ENCODE peak calls at places on chromosomes 11 and 22, in four cellular contexts. Q, D, L and U are unnamed samples. For H3K4me1 and H3K36me3, the result is how much of the 10 kb centered on the place peaks cover.

GRCh38 chr11:129538323-129538722 is 162.7 kb downstream of the BARX2 start:
- DNase-seq in Q (no peak), D (no peak), L (no peak), U (no peak)

GRCh38 chr11:103631841-103632240 is 404.6 kb upstream of the DDI1 start:
- DNase-seq in Q (no peak), L (no peak), D (no peak), U (no peak)

GRCh38 chr11:80388536-80388935 is 947.7 kb upstream of the TENM4 start:
- DNase-seq in D (no peak), Q (no peak), L (no peak), U (no peak)

GRCh38 chr22:45504703-45505341 is 2.1 kb downstream of the FBLN1 start:
- DNase-seq in L (peak), Q (peak), D (peak), U (no peak)

GRCh38 chr11:127362754-127363153 is 362.2 kb upstream of the KIRREL3 start:
- DNase-seq in D (no peak), Q (no peak), L (no peak), U (no peak)

GRCh38 chr11:35115688-35116030 is 23.3 kb upstream of the CD44 start:
- DNase-seq in Q (no peak), L (no peak), D (no peak), U (no peak)

GRCh38 chr11:26950260-26950719 is 43.6 kb upstream of the FIBIN start:
- DNase-seq in L (peak), D (no peak), Q (no peak), U (peak)

GRCh38 chr11:121112498-121113455 is 11.7 kb downstream of the TECTA start:
- DNase-seq in Q (no peak), L (peak), D (peak), U (peak)

GRCh38 chr11:39304586-39304985 is 2154.9 kb downstream of the LRRC4C start:
- DNase-seq in D (no peak), L (no peak), Q (no peak), U (no peak)

GRCh38 chr11:34335331-34335730 is 22.5 kb downstream of the ABTB2 start:
- DNase-seq in Q (no peak), L (no peak), D (no peak), U (no peak)

GRCh38 chr22:34414467-34415440 is 494.5 kb upstream of the LARGE1 start:
- DNase-seq in Q (peak), L (no peak), D (no peak), U (no peak)

GRCh38 chr22:49574861-49575702 is 252.6 kb downstream of the BRD1 start:
- DNase-seq in D (peak), Q (peak), L (no peak), U (no peak)

GRCh38 chr11:29173660-29174062 is 843.2 kb downstream of the KCNA4 start:
- DNase-seq in D (no peak), L (peak), Q (no peak), U (no peak)

GRCh38 chr11:112523917-112524316 is 263.3 kb upstream of the PLET1 start:
- DNase-seq in Q (no peak), D (no peak), L (no peak), U (no peak)

GRCh38 chr11:65580031-65580692 is 4.3 kb downstream of the EHBP1L1 start:
- DNase-seq in Q (no peak), D (no peak), L (no peak), U (no peak)

DNA sequence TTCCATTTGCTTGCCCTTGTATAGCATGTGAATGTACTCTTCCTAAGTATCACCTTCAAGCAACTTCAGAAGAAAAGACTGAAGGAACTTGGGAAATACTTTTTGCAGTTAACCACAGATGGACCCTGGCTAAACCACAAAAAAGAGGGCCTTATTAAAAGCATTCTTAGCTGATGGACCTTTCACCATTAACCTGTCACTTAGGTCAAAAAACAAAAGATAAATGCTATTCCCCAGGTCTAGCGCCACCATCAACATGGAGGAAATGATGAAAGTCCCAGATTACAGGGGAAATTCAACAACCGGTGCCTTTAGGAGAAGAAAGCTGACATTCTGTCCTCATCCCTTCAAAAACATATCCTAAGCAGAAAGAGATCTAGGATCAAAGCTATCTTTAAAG is 29.5 kb downstream of the STK33 start:
- DNase-seq in Q (no peak), D (no peak), L (no peak), U (no peak)
- H3K4me3 ChIP-seq in Q (no peak), D (no peak), L (no peak), U (no peak)

DNA sequence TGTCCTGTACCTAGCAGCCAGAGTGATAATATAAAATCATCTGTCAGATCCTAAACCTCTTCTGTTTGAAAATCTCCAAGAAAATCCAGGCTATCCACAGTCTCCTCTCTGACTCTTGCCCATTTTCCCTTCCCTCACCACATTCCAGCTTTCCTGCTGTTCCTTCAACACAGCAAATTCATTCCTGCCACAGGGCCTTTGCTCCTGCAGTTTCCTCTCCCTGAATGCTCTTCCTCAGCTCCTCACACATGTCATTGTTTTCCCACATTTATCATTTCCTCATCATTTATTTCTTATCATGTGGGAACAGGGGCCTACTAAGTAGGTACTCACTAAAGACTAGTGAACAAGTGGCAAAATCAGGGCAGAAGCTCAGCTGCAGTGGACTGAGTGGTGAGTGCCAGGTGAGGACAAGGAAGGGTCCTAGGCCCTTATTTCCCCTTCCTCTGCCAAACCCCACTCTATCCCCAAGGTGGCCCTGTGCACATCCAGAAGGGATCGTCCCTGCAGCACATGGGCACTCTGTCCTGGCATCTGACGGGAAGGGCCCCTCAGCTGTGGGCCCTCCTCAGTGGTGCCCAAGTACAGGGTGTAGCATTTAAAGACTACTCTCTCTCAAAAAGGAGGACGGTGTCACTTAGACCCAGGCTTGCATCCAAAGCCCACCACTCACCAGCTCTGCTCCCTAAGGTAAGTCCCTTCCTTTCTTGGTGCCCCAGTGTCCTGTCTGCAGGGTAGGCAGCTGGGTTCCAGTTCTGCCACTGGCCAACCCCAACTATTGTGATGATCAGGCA is 2.0 kb downstream of the LRRC32 start:
- DNase-seq in L (no peak), Q (peak), D (no peak), U (peak)
- H3K4me1 ChIP-seq in L (under half), Q (under half), D (half or more), U (half or more)

GRCh38 chr11:69280451-69280850 is 13.5 kb upstream of the MYEOV start:
- DNase-seq in L (peak), D (no peak), Q (no peak), U (no peak)
- H3K36me3 ChIP-seq in L (under half), D (under half), Q (under half), U (under half)

DNA sequence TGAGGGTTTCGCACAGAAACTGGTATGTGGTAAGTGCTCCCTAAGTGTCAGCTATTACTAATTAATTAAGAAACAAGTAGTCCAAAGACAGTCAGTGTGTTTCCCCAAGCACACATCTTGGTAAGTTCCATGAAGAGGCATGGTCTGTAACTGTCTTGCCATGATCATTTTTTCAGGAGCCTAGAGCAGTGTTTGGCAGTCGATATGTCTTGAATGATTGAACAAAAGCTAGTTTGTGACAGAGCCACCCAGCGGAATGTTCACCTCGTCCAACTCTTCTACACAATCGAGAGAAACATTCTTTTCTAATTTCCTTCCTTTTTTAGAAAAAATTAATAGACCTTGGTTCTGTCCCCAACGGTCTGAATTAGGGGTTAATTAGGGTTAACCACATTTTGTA is 57.5 kb upstream of the FTH1 start:
- DNase-seq in L (no peak), D (no peak), Q (no peak), U (no peak)
- H3K4me3 ChIP-seq in L (no peak), D (peak), Q (peak), U (no peak)

DNA sequence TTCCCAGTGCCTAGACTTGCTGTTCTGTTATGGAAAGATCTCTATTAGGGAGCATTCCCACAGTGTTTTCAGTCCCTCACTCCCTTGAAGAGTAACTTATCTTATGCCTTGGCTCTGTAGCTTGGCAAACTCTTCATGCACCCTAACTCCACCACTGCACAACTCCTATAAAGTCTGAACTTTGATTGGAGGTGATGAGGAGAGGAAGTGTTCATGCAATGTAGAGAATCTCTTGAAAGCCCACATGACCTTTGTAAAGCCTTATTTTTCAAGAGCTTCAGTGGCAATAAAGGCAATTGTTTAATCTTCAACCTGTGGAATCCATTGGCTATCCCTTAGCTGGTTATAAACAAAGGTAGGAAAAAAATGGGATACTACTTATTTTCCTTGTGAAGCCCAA is 176.2 kb downstream of the ETS1 start:
- DNase-seq in D (no peak), L (no peak), Q (no peak), U (no peak)
- H3K4me1 ChIP-seq in D (under half), L (under half), Q (under half), U (under half)

DNA sequence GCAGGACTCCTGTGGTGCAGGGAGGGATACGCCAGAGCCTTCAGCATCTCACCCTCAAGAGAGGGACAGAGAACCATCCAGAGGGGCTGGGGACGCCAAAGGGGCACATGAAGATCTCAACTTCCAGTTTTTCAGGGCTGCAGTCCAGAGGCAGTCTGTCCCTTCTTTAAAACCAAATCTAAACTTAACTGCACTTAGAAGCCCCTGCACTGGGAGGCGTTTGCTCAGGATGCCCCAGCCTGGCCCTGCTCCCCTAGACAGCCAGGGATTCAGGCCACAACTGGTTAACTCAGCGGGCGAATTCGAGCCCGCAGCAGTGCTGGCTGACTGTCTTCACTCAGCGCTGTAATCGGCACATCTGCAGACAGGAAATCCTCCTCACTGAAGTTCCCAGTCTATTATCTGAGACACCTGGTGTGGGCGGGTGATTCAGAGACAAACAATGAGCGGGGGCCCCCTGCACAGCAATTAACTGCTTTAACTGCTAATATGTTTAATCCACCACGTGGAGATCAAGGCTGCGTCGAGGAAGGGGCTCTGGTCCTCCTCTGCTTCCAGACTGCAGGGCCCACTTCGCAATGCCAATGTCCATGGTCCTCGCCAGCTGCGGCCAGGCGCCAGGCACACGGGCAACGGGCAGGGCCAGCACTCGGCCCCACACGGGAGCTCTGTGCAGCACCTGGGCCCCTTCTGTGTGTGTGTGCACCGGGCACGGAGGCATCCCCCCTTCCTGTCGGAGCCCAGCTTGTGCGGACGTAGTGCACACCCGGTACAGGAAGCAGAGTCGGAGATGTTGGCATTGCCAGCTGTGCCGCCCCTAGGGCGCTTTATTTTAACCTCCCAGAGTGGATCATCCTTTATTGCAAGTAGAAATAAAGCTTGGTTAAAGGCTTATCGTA is 36.9 kb upstream of the GNB1L start:
- DNase-seq in D (no peak), Q (no peak), L (peak), U (no peak)
- H3K36me3 ChIP-seq in D (under half), Q (under half), L (under half), U (under half)

DNA sequence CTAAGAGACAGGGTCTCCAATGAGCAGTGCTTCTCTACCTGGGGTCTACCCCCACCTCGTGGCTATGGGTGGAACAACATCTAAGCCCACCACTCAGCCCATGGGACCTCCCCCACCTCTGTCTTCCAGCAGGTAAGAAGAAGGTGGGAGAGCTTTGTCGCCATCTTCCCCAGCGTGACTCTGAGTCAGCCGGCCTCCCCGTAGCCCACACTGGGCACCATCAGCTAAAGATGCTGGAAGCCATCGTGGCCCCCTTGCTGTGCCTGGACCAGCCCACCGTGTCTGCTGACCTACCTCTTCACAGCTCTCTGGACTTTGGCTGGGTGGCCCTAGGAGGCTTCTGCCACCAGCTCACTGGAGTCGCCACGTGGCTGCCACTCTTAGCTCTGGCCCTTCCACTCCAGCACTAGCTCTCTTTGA is 954 bp downstream of the C11orf86 start:
- DNase-seq in L (no peak), D (no peak), Q (no peak), U (no peak)
- H3K4me3 ChIP-seq in L (no peak), D (no peak), Q (peak), U (no peak)

DNA sequence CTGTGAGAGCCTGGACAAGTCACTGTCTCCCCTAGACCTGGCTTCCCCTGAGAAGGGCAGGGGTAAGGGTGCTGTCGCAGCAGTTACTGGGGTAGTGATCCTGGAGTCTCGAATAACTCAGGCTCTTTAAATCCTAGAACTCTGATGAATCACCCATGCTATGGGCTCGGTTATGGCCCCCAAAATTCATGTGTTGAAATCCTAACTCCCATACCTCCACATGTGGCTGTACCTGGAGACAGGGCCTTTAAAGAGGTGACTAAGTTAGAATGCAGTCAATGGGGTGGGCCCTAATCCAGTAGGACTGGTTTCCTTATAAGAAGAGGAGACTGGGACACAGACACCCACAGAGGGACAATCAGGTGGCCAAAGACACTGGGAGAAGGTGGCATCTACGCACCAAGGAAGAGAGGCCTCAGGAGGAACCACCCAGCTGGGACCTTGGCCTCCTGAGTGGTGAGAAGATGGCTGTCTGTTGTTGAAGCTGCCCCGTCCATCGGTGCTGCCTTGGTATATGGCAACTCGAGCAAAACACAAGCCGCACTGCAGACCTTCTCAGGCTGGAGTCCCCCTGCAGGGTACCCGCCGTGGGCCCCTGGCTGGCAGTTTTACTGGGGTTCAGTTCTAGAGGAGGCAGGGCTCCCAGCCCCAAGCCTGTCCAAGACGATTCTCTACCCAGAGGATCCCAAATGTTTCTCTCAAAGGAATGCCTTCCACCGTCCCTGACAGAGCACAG is 48.8 kb upstream of the SHISAL1 start:
- DNase-seq in Q (peak), D (no peak), L (no peak), U (peak)
- H3K4me1 ChIP-seq in Q (under half), D (half or more), L (half or more), U (under half)

DNA sequence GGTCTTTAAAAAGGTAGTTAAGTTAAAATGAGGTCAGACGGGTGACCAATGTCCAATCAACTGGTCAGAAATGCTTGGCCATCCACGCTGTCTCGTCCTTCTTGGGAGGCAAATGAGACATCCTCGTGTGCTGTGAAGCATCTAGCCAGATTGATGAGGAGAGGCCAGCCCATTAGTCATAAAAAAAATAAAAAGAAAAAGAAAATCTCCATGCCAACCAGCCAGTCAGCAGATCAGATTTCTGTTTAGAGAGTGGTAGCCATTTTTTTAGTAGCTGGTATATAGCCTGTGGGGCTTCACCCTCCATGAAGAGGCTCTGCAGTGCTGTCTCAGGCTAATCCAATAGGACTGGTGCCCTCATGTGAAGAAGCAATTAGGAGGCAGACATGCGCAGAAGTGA is 343.1 kb upstream of the SYN3 start:
- DNase-seq in Q (no peak), D (no peak), L (peak), U (no peak)
- H3K36me3 ChIP-seq in Q (under half), D (under half), L (under half), U (under half)